ENCODE peak calls at places on chromosomes 3 and 15, in four cellular contexts. One of them, this sample, is unnamed.

GRCh38 chr3:148233403-148233802 is 464.3 kb upstream of the AGTR1 start:
- DNase-seq in mesendoderm: no peak
- DNase-seq in occipital lobe: no peak
- DNase-seq in AG04450: no peak
- DNase-seq in this sample: no peak

GRCh38 chr3:152236741-152237140 is 32.0 kb upstream of the MBNL1 start:
- DNase-seq in mesendoderm: peak
- DNase-seq in occipital lobe: no peak
- DNase-seq in AG04450: no peak
- DNase-seq in this sample: no peak

GRCh38 chr3:149087208-149087607 is 875 bp upstream of the HLTF start:
- DNase-seq in mesendoderm: no peak
- DNase-seq in occipital lobe: no peak
- DNase-seq in AG04450: no peak
- DNase-seq in this sample: no peak

GRCh38 chr3:135908225-135908624 is 57.3 kb upstream of the PPP2R3A start:
- DNase-seq in mesendoderm: peak
- DNase-seq in occipital lobe: no peak
- DNase-seq in AG04450: no peak
- DNase-seq in this sample: no peak

GRCh38 chr3:11638669-11639402 is 4.9 kb downstream of the VGLL4 start:
- DNase-seq in mesendoderm: peak
- DNase-seq in occipital lobe: no peak
- DNase-seq in AG04450: no peak
- DNase-seq in this sample: peak

GRCh38 chr15:63969652-63970421 is 76.4 kb downstream of the DAPK2 start:
- DNase-seq in mesendoderm: no peak
- DNase-seq in occipital lobe: no peak
- DNase-seq in AG04450: no peak
- DNase-seq in this sample: no peak

GRCh38 chr15:72948662-72949061 is 103.6 kb upstream of the NEO1 start:
- DNase-seq in mesendoderm: no peak
- DNase-seq in occipital lobe: no peak
- DNase-seq in AG04450: no peak
- DNase-seq in this sample: no peak

GRCh38 chr3:110165753-110166152 is 828.4 kb upstream of the DPPA4 start:
- DNase-seq in mesendoderm: peak
- DNase-seq in occipital lobe: no peak
- DNase-seq in AG04450: no peak
- DNase-seq in this sample: no peak

GRCh38 chr3:84958495-84959469 is at the start of gene CADM2:
- DNase-seq in mesendoderm: peak
- DNase-seq in occipital lobe: peak
- DNase-seq in AG04450: no peak
- DNase-seq in this sample: peak

GRCh38 chr15:89121414-89121813 is 33.2 kb downstream of the ABHD2 start:
- DNase-seq in mesendoderm: no peak
- DNase-seq in occipital lobe: no peak
- DNase-seq in AG04450: no peak
- DNase-seq in this sample: no peak

GRCh38 chr15:40097968-40098476 is 10.7 kb downstream of the BMF start:
- DNase-seq in mesendoderm: no peak
- DNase-seq in occipital lobe: no peak
- DNase-seq in AG04450: no peak
- DNase-seq in this sample: no peak

GRCh38 chr3:51681453-51681852 is 10.4 kb downstream of the TEX264 start:
- DNase-seq in mesendoderm: no peak
- DNase-seq in occipital lobe: no peak
- DNase-seq in AG04450: no peak
- DNase-seq in this sample: peak

GRCh38 chr15:55884223-55884622 is 109.2 kb downstream of the NEDD4 start:
- DNase-seq in mesendoderm: no peak
- DNase-seq in occipital lobe: no peak
- DNase-seq in AG04450: no peak
- DNase-seq in this sample: no peak

GRCh38 chr15:91566116-91566515 is 287.4 kb upstream of the SLCO3A1 start:
- DNase-seq in mesendoderm: no peak
- DNase-seq in occipital lobe: no peak
- DNase-seq in AG04450: no peak
- DNase-seq in this sample: no peak

GRCh38 chr15:76339302-76340197 is 3.0 kb downstream of the ISL2 start:
- DNase-seq in mesendoderm: peak
- DNase-seq in occipital lobe: no peak
- DNase-seq in AG04450: no peak
- DNase-seq in this sample: no peak

GRCh38 chr3:37096292-37096691 is 78.1 kb downstream of the LRRFIP2 start:
- DNase-seq in mesendoderm: peak
- DNase-seq in occipital lobe: no peak
- DNase-seq in AG04450: peak
- DNase-seq in this sample: no peak

GRCh38 chr3:126529585-126530170 is 5.7 kb downstream of the CHST13 start:
- DNase-seq in mesendoderm: no peak
- DNase-seq in occipital lobe: no peak
- DNase-seq in AG04450: no peak
- DNase-seq in this sample: no peak

GRCh38 chr3:126900859-126901540 is 81.9 kb upstream of the PLXNA1 start:
- DNase-seq in mesendoderm: no peak
- DNase-seq in occipital lobe: no peak
- DNase-seq in AG04450: no peak
- DNase-seq in this sample: no peak

GRCh38 chr3:55458398-55458797 is 28.7 kb downstream of the WNT5A start:
- DNase-seq in mesendoderm: no peak
- DNase-seq in occipital lobe: no peak
- DNase-seq in AG04450: no peak
- DNase-seq in this sample: no peak

GRCh38 chr15:77874071-77874470 is 203.4 kb downstream of the TBC1D2B start:
- DNase-seq in mesendoderm: no peak
- DNase-seq in occipital lobe: no peak
- DNase-seq in AG04450: no peak
- DNase-seq in this sample: no peak

This sample was measured in head of caudate nucleus.